ENCODE peak calls at places on chromosomes 3 and 15, in eight cellular contexts. One of them, this sample, is unnamed.

GRCh38 chr3:65342084-65342683 is 654.4 kb upstream of the ADAMTS9 start:
- DNase-seq in HAP-1: peak; percentile 58
- DNase-seq in ACHN: peak; percentile 53
- DNase-seq in activated naive CD8-positive, alpha-beta T cell treated with anti-CD3 and anti-CD28 coated beads, Interleukin-2, amount 50 U/mL, for 24 hours: peak; percentile 34
- DNase-seq in stimulated activated CD8-positive, alpha-beta memory T cell treated with anti-CD3 and anti-CD28 coated beads, Interleukin-12 subunit alpha, Interleukin-12 subunit beta, amount 100 ng/mL, for 4 hours: no peak
- DNase-seq in RPMI7951: peak; percentile 46
- DNase-seq in T-cell: no peak
- DNase-seq in NCI-H774: no peak
- DNase-seq in this sample: peak; percentile 55

GRCh38 chr3:43919067-43919466 is 228.3 kb downstream of the ABHD5 start:
- DNase-seq in RPMI7951: peak; percentile 80
- DNase-seq in activated naive CD8-positive, alpha-beta T cell treated with anti-CD3 and anti-CD28 coated beads, Interleukin-2, amount 50 U/mL, for 24 hours: no peak
- DNase-seq in ACHN: no peak
- DNase-seq in T-cell: no peak
- DNase-seq in HAP-1: no peak
- DNase-seq in stimulated activated CD8-positive, alpha-beta memory T cell treated with anti-CD3 and anti-CD28 coated beads, Interleukin-12 subunit alpha, Interleukin-12 subunit beta, amount 100 ng/mL, for 4 hours: no peak
- DNase-seq in NCI-H774: no peak
- DNase-seq in this sample: peak; percentile 13

GRCh38 chr15:85462029-85462428 is 81.6 kb downstream of the AKAP13 start:
- DNase-seq in NCI-H774: no peak
- DNase-seq in activated naive CD8-positive, alpha-beta T cell treated with anti-CD3 and anti-CD28 coated beads, Interleukin-2, amount 50 U/mL, for 24 hours: no peak
- DNase-seq in HAP-1: no peak
- DNase-seq in RPMI7951: no peak
- DNase-seq in T-cell: no peak
- DNase-seq in stimulated activated CD8-positive, alpha-beta memory T cell treated with anti-CD3 and anti-CD28 coated beads, Interleukin-12 subunit alpha, Interleukin-12 subunit beta, amount 100 ng/mL, for 4 hours: no peak
- DNase-seq in ACHN: no peak
- DNase-seq in this sample: no peak

GRCh38 chr3:194139085-194139976 is 3.4 kb downstream of the HES1 start:
- DNase-seq in RPMI7951: peak; percentile 95
- DNase-seq in stimulated activated CD8-positive, alpha-beta memory T cell treated with anti-CD3 and anti-CD28 coated beads, Interleukin-12 subunit alpha, Interleukin-12 subunit beta, amount 100 ng/mL, for 4 hours: no peak
- DNase-seq in HAP-1: peak; percentile 8
- DNase-seq in ACHN: peak; percentile 45
- DNase-seq in T-cell: no peak
- DNase-seq in NCI-H774: no peak
- DNase-seq in activated naive CD8-positive, alpha-beta T cell treated with anti-CD3 and anti-CD28 coated beads, Interleukin-2, amount 50 U/mL, for 24 hours: no peak
- DNase-seq in this sample: no peak

GRCh38 chr3:33372218-33373081 is 67.8 kb downstream of the UBP1 start:
- DNase-seq in stimulated activated CD8-positive, alpha-beta memory T cell treated with anti-CD3 and anti-CD28 coated beads, Interleukin-12 subunit alpha, Interleukin-12 subunit beta, amount 100 ng/mL, for 4 hours: no peak
- DNase-seq in NCI-H774: peak; percentile 2
- DNase-seq in ACHN: peak; percentile 71
- DNase-seq in T-cell: peak; percentile 18
- DNase-seq in HAP-1: peak; percentile 58
- DNase-seq in RPMI7951: peak; percentile 74
- DNase-seq in activated naive CD8-positive, alpha-beta T cell treated with anti-CD3 and anti-CD28 coated beads, Interleukin-2, amount 50 U/mL, for 24 hours: peak; percentile 33
- DNase-seq in this sample: peak; percentile 78

GRCh38 chr3:197394464-197395321 is 96.3 kb upstream of the DLG1 start:
- DNase-seq in stimulated activated CD8-positive, alpha-beta memory T cell treated with anti-CD3 and anti-CD28 coated beads, Interleukin-12 subunit alpha, Interleukin-12 subunit beta, amount 100 ng/mL, for 4 hours: no peak
- DNase-seq in ACHN: peak; percentile 99
- DNase-seq in HAP-1: no peak
- DNase-seq in NCI-H774: no peak
- DNase-seq in activated naive CD8-positive, alpha-beta T cell treated with anti-CD3 and anti-CD28 coated beads, Interleukin-2, amount 50 U/mL, for 24 hours: peak; percentile 61
- DNase-seq in T-cell: no peak
- DNase-seq in RPMI7951: peak; percentile 100
- DNase-seq in this sample: peak; percentile 100

GRCh38 chr15:50358805-50359204 is 3.8 kb upstream of the GABPB1 start:
- DNase-seq in HAP-1: peak; percentile 53
- DNase-seq in activated naive CD8-positive, alpha-beta T cell treated with anti-CD3 and anti-CD28 coated beads, Interleukin-2, amount 50 U/mL, for 24 hours: peak; percentile 33
- DNase-seq in T-cell: no peak
- DNase-seq in ACHN: peak; percentile 59
- DNase-seq in NCI-H774: no peak
- DNase-seq in stimulated activated CD8-positive, alpha-beta memory T cell treated with anti-CD3 and anti-CD28 coated beads, Interleukin-12 subunit alpha, Interleukin-12 subunit beta, amount 100 ng/mL, for 4 hours: no peak
- DNase-seq in RPMI7951: peak; percentile 63
- DNase-seq in this sample: peak; percentile 52

GRCh38 chr3:149654188-149654601 is 3.6 kb downstream of the WWTR1 start:
- DNase-seq in T-cell: no peak
- DNase-seq in stimulated activated CD8-positive, alpha-beta memory T cell treated with anti-CD3 and anti-CD28 coated beads, Interleukin-12 subunit alpha, Interleukin-12 subunit beta, amount 100 ng/mL, for 4 hours: no peak
- DNase-seq in activated naive CD8-positive, alpha-beta T cell treated with anti-CD3 and anti-CD28 coated beads, Interleukin-2, amount 50 U/mL, for 24 hours: no peak
- DNase-seq in RPMI7951: peak; percentile 78
- DNase-seq in HAP-1: no peak
- DNase-seq in NCI-H774: no peak
- DNase-seq in ACHN: no peak
- DNase-seq in this sample: peak; percentile 75

GRCh38 chr3:177516130-177517011 is 319.1 kb upstream of the TBL1XR1 start:
- DNase-seq in T-cell: no peak
- DNase-seq in stimulated activated CD8-positive, alpha-beta memory T cell treated with anti-CD3 and anti-CD28 coated beads, Interleukin-12 subunit alpha, Interleukin-12 subunit beta, amount 100 ng/mL, for 4 hours: no peak
- DNase-seq in RPMI7951: peak; percentile 97
- DNase-seq in NCI-H774: no peak
- DNase-seq in ACHN: peak; percentile 52
- DNase-seq in HAP-1: no peak
- DNase-seq in activated naive CD8-positive, alpha-beta T cell treated with anti-CD3 and anti-CD28 coated beads, Interleukin-2, amount 50 U/mL, for 24 hours: no peak
- DNase-seq in this sample: peak; percentile 98

GRCh38 chr15:49085696-49086459 is 39.6 kb upstream of the SECISBP2L start:
- DNase-seq in T-cell: no peak
- DNase-seq in HAP-1: no peak
- DNase-seq in stimulated activated CD8-positive, alpha-beta memory T cell treated with anti-CD3 and anti-CD28 coated beads, Interleukin-12 subunit alpha, Interleukin-12 subunit beta, amount 100 ng/mL, for 4 hours: no peak
- DNase-seq in ACHN: no peak
- DNase-seq in RPMI7951: no peak
- DNase-seq in activated naive CD8-positive, alpha-beta T cell treated with anti-CD3 and anti-CD28 coated beads, Interleukin-2, amount 50 U/mL, for 24 hours: no peak
- DNase-seq in NCI-H774: no peak
- DNase-seq in this sample: peak; percentile 11

GRCh38 chr3:28745904-28746617 is 397.4 kb upstream of the AZI2 start:
- DNase-seq in ACHN: no peak
- DNase-seq in RPMI7951: peak; percentile 24
- DNase-seq in stimulated activated CD8-positive, alpha-beta memory T cell treated with anti-CD3 and anti-CD28 coated beads, Interleukin-12 subunit alpha, Interleukin-12 subunit beta, amount 100 ng/mL, for 4 hours: no peak
- DNase-seq in NCI-H774: peak; percentile 17
- DNase-seq in activated naive CD8-positive, alpha-beta T cell treated with anti-CD3 and anti-CD28 coated beads, Interleukin-2, amount 50 U/mL, for 24 hours: no peak
- DNase-seq in HAP-1: no peak
- DNase-seq in T-cell: no peak
- DNase-seq in this sample: peak; percentile 10

GRCh38 chr3:62732183-62732904 is 142.9 kb downstream of the CADPS start:
- DNase-seq in stimulated activated CD8-positive, alpha-beta memory T cell treated with anti-CD3 and anti-CD28 coated beads, Interleukin-12 subunit alpha, Interleukin-12 subunit beta, amount 100 ng/mL, for 4 hours: no peak
- DNase-seq in T-cell: no peak
- DNase-seq in NCI-H774: no peak
- DNase-seq in activated naive CD8-positive, alpha-beta T cell treated with anti-CD3 and anti-CD28 coated beads, Interleukin-2, amount 50 U/mL, for 24 hours: no peak
- DNase-seq in RPMI7951: no peak
- DNase-seq in HAP-1: no peak
- DNase-seq in ACHN: no peak
- DNase-seq in this sample: no peak

GRCh38 chr3:54822206-54822605 is 105.7 kb downstream of the LRTM1 start:
- DNase-seq in RPMI7951: peak; percentile 66
- DNase-seq in ACHN: no peak
- DNase-seq in activated naive CD8-positive, alpha-beta T cell treated with anti-CD3 and anti-CD28 coated beads, Interleukin-2, amount 50 U/mL, for 24 hours: no peak
- DNase-seq in stimulated activated CD8-positive, alpha-beta memory T cell treated with anti-CD3 and anti-CD28 coated beads, Interleukin-12 subunit alpha, Interleukin-12 subunit beta, amount 100 ng/mL, for 4 hours: no peak
- DNase-seq in T-cell: no peak
- DNase-seq in NCI-H774: no peak
- DNase-seq in HAP-1: no peak
- DNase-seq in this sample: peak; percentile 72

GRCh38 chr3:158659454-158660237 is 12.8 kb downstream of the LXN start:
- DNase-seq in T-cell: peak; percentile 29
- DNase-seq in activated naive CD8-positive, alpha-beta T cell treated with anti-CD3 and anti-CD28 coated beads, Interleukin-2, amount 50 U/mL, for 24 hours: peak; percentile 41
- DNase-seq in stimulated activated CD8-positive, alpha-beta memory T cell treated with anti-CD3 and anti-CD28 coated beads, Interleukin-12 subunit alpha, Interleukin-12 subunit beta, amount 100 ng/mL, for 4 hours: no peak
- DNase-seq in NCI-H774: peak; percentile 57
- DNase-seq in HAP-1: peak; percentile 36
- DNase-seq in ACHN: peak; percentile 60
- DNase-seq in RPMI7951: peak; percentile 78
- DNase-seq in this sample: peak; percentile 86

GRCh38 chr15:65110676-65111292 is 4.2 kb downstream of the UBAP1L start:
- DNase-seq in activated naive CD8-positive, alpha-beta T cell treated with anti-CD3 and anti-CD28 coated beads, Interleukin-2, amount 50 U/mL, for 24 hours: no peak
- DNase-seq in ACHN: no peak
- DNase-seq in NCI-H774: no peak
- DNase-seq in HAP-1: no peak
- DNase-seq in stimulated activated CD8-positive, alpha-beta memory T cell treated with anti-CD3 and anti-CD28 coated beads, Interleukin-12 subunit alpha, Interleukin-12 subunit beta, amount 100 ng/mL, for 4 hours: no peak
- DNase-seq in RPMI7951: peak; percentile 51
- DNase-seq in T-cell: no peak
- DNase-seq in this sample: peak; percentile 47

GRCh38 chr15:41634072-41634628 is 26.1 kb upstream of the MGA start:
- DNase-seq in ACHN: no peak
- DNase-seq in RPMI7951: no peak
- DNase-seq in stimulated activated CD8-positive, alpha-beta memory T cell treated with anti-CD3 and anti-CD28 coated beads, Interleukin-12 subunit alpha, Interleukin-12 subunit beta, amount 100 ng/mL, for 4 hours: no peak
- DNase-seq in HAP-1: peak; percentile 28
- DNase-seq in activated naive CD8-positive, alpha-beta T cell treated with anti-CD3 and anti-CD28 coated beads, Interleukin-2, amount 50 U/mL, for 24 hours: no peak
- DNase-seq in NCI-H774: no peak
- DNase-seq in T-cell: no peak
- DNase-seq in this sample: no peak

GRCh38 chr3:170355738-170356595 is 1.5 kb upstream of the SKIL start:
- DNase-seq in stimulated activated CD8-positive, alpha-beta memory T cell treated with anti-CD3 and anti-CD28 coated beads, Interleukin-12 subunit alpha, Interleukin-12 subunit beta, amount 100 ng/mL, for 4 hours: no peak
- DNase-seq in NCI-H774: peak; percentile 52
- DNase-seq in HAP-1: no peak
- DNase-seq in activated naive CD8-positive, alpha-beta T cell treated with anti-CD3 and anti-CD28 coated beads, Interleukin-2, amount 50 U/mL, for 24 hours: peak; percentile 43
- DNase-seq in RPMI7951: peak; percentile 74
- DNase-seq in ACHN: peak; percentile 33
- DNase-seq in T-cell: no peak
- DNase-seq in this sample: peak; percentile 54

GRCh38 chr3:185280572-185281365 is 26.9 kb upstream of the EHHADH start:
- DNase-seq in ACHN: peak; percentile 69
- DNase-seq in RPMI7951: peak; percentile 73
- DNase-seq in stimulated activated CD8-positive, alpha-beta memory T cell treated with anti-CD3 and anti-CD28 coated beads, Interleukin-12 subunit alpha, Interleukin-12 subunit beta, amount 100 ng/mL, for 4 hours: no peak
- DNase-seq in HAP-1: peak; percentile 72
- DNase-seq in NCI-H774: peak; percentile 46
- DNase-seq in T-cell: no peak
- DNase-seq in activated naive CD8-positive, alpha-beta T cell treated with anti-CD3 and anti-CD28 coated beads, Interleukin-2, amount 50 U/mL, for 24 hours: no peak
- DNase-seq in this sample: peak; percentile 60

GRCh38 chr3:147008886-147009285 is 397.5 kb downstream of the ZIC4 start:
- DNase-seq in T-cell: no peak
- DNase-seq in stimulated activated CD8-positive, alpha-beta memory T cell treated with anti-CD3 and anti-CD28 coated beads, Interleukin-12 subunit alpha, Interleukin-12 subunit beta, amount 100 ng/mL, for 4 hours: no peak
- DNase-seq in NCI-H774: no peak
- DNase-seq in ACHN: no peak
- DNase-seq in activated naive CD8-positive, alpha-beta T cell treated with anti-CD3 and anti-CD28 coated beads, Interleukin-2, amount 50 U/mL, for 24 hours: no peak
- DNase-seq in RPMI7951: peak; percentile 24
- DNase-seq in HAP-1: no peak
- DNase-seq in this sample: peak; percentile 9

GRCh38 chr15:88098317-88098716 is 158.2 kb downstream of the NTRK3 start:
- DNase-seq in RPMI7951: no peak
- DNase-seq in stimulated activated CD8-positive, alpha-beta memory T cell treated with anti-CD3 and anti-CD28 coated beads, Interleukin-12 subunit alpha, Interleukin-12 subunit beta, amount 100 ng/mL, for 4 hours: no peak
- DNase-seq in NCI-H774: no peak
- DNase-seq in activated naive CD8-positive, alpha-beta T cell treated with anti-CD3 and anti-CD28 coated beads, Interleukin-2, amount 50 U/mL, for 24 hours: no peak
- DNase-seq in HAP-1: no peak
- DNase-seq in ACHN: no peak
- DNase-seq in T-cell: no peak
- DNase-seq in this sample: no peak

GRCh38 chr3:77372018-77372417 is 332.1 kb downstream of the ROBO2 start:
- DNase-seq in activated naive CD8-positive, alpha-beta T cell treated with anti-CD3 and anti-CD28 coated beads, Interleukin-2, amount 50 U/mL, for 24 hours: no peak
- DNase-seq in stimulated activated CD8-positive, alpha-beta memory T cell treated with anti-CD3 and anti-CD28 coated beads, Interleukin-12 subunit alpha, Interleukin-12 subunit beta, amount 100 ng/mL, for 4 hours: no peak
- DNase-seq in RPMI7951: no peak
- DNase-seq in ACHN: no peak
- DNase-seq in HAP-1: no peak
- DNase-seq in NCI-H774: no peak
- DNase-seq in T-cell: no peak
- DNase-seq in this sample: no peak

GRCh38 chr15:85019815-85020590 is 38.3 kb downstream of the PDE8A start:
- DNase-seq in activated naive CD8-positive, alpha-beta T cell treated with anti-CD3 and anti-CD28 coated beads, Interleukin-2, amount 50 U/mL, for 24 hours: no peak
- DNase-seq in T-cell: no peak
- DNase-seq in HAP-1: peak; percentile 47
- DNase-seq in NCI-H774: no peak
- DNase-seq in ACHN: no peak
- DNase-seq in stimulated activated CD8-positive, alpha-beta memory T cell treated with anti-CD3 and anti-CD28 coated beads, Interleukin-12 subunit alpha, Interleukin-12 subunit beta, amount 100 ng/mL, for 4 hours: no peak
- DNase-seq in RPMI7951: peak; percentile 74
- DNase-seq in this sample: peak; percentile 69

GRCh38 chr3:172982731-172983364 is 158.2 kb downstream of the SPATA16 start:
- DNase-seq in RPMI7951: peak; percentile 1
- DNase-seq in activated naive CD8-positive, alpha-beta T cell treated with anti-CD3 and anti-CD28 coated beads, Interleukin-2, amount 50 U/mL, for 24 hours: no peak
- DNase-seq in NCI-H774: no peak
- DNase-seq in ACHN: peak; percentile 3
- DNase-seq in HAP-1: peak; percentile 18
- DNase-seq in stimulated activated CD8-positive, alpha-beta memory T cell treated with anti-CD3 and anti-CD28 coated beads, Interleukin-12 subunit alpha, Interleukin-12 subunit beta, amount 100 ng/mL, for 4 hours: no peak
- DNase-seq in T-cell: no peak
- DNase-seq in this sample: no peak

This sample was measured in fibroblast of lung.